ENCODE peak calls at places on chromosomes 2 and 18, in ten cellular contexts. P is NB4, W is tibial nerve, D is HCT116, C is H54, R is body of pancreas, H is endothelial cell of umbilical vein, T is prostate gland, L is transverse colon, V is A549. Z is an unnamed sample.

GRCh38 chr2:10775036-10775780 is 37.4 kb downstream of the PDIA6 start:
- DNase-seq in D (no peak), T (no peak), V (no peak), L (no peak), P (no peak), C (no peak), H (no peak), R (no peak), W (no peak), Z (no peak)

GRCh38 chr2:90209009-90209408 is 1517.5 kb downstream of the RPIA start:
- DNase-seq in L (no peak), W (no peak), V (no peak), P (no peak), H (no peak), C (no peak), T (no peak), D (no peak), R (no peak), Z (no peak)

GRCh38 chr2:240413813-240414429 is 21.5 kb upstream of the GPC1 start:
- DNase-seq in T (no peak), L (no peak), R (no peak), W (no peak), H (no peak), P (no peak), D (no peak), V (no peak), C (no peak), Z (no peak)

GRCh38 chr2:126945118-126945517 is 46.4 kb downstream of the TEX51 start:
- DNase-seq in V (no peak), L (no peak), T (no peak), C (no peak), W (no peak), H (no peak), P (no peak), R (no peak), D (no peak), Z (no peak)

GRCh38 chr2:77640924-77641323 is 118.7 kb upstream of the LRRTM4 start:
- DNase-seq in D (no peak), V (no peak), W (no peak), C (no peak), L (no peak), T (no peak), H (no peak), P (no peak), R (no peak), Z (no peak)

GRCh38 chr2:167946367-167946955 is 300.9 kb downstream of the STK39 start:
- DNase-seq in P (no peak), H (no peak), T (no peak), C (no peak), R (no peak), W (no peak), L (no peak), V (no peak), D (no peak), Z (no peak)

GRCh38 chr18:48802543-48803428 is 148.0 kb downstream of the SMAD7 start:
- DNase-seq in V (no peak), L (peak), D (no peak), W (no peak), R (peak), T (no peak), H (no peak), P (no peak), C (no peak), Z (no peak)

GRCh38 chr2:239157766-239158165 is 243.1 kb downstream of the HDAC4 start:
- DNase-seq in D (peak), T (peak), P (no peak), W (no peak), C (peak), V (peak), H (peak), L (peak), R (peak), Z (no peak)

GRCh38 chr2:113390133-113390849 is 47.2 kb upstream of the ZNG1B start:
- DNase-seq in T (peak), H (peak), L (peak), C (peak), P (peak), V (peak), R (peak), W (peak), D (peak), Z (no peak)

GRCh38 chr2:237429761-237430160 is 15.8 kb upstream of the COL6A3 start:
- DNase-seq in P (no peak), C (no peak), L (no peak), H (no peak), W (no peak), T (no peak), R (no peak), V (no peak), D (no peak), Z (no peak)

GRCh38 chr2:238947243-238947760 is 99.4 kb downstream of the TWIST2 start:
- DNase-seq in T (no peak), C (no peak), R (no peak), P (no peak), H (no peak), D (no peak), V (no peak), W (no peak), L (no peak), Z (no peak)

GRCh38 chr2:31967790-31968189 is 43.0 kb downstream of the MEMO1 start:
- DNase-seq in D (no peak), H (no peak), P (no peak), R (no peak), L (no peak), T (no peak), W (no peak), C (no peak), V (no peak), Z (no peak)

GRCh38 chr2:45765847-45766254 is 114.4 kb downstream of the PRKCE start:
- DNase-seq in H (no peak), D (no peak), R (peak), C (no peak), P (peak), V (no peak), T (peak), L (peak), W (no peak), Z (no peak)

GRCh38 chr2:148616696-148617095 is 27.9 kb upstream of the EPC2 start:
- DNase-seq in W (no peak), C (no peak), D (no peak), V (no peak), H (no peak), L (no peak), T (no peak), P (no peak), R (no peak), Z (no peak)

GRCh38 chr2:148613231-148614023 is 31.1 kb upstream of the EPC2 start:
- DNase-seq in H (no peak), L (no peak), V (no peak), R (no peak), T (no peak), C (no peak), D (no peak), P (no peak), W (no peak), Z (no peak)

GRCh38 chr2:148614024-148614331 is 30.6 kb upstream of the EPC2 start:
- DNase-seq in W (peak), P (peak), L (no peak), C (no peak), T (no peak), D (no peak), V (no peak), H (peak), R (no peak), Z (no peak)

GRCh38 chr2:148615446-148615845 is 29.1 kb upstream of the EPC2 start:
- DNase-seq in C (no peak), D (no peak), W (no peak), L (no peak), R (no peak), V (no peak), H (peak), P (no peak), T (no peak), Z (no peak)

GRCh38 chr2:148614332-148615049 is 30.1 kb upstream of the EPC2 start:
- DNase-seq in H (peak), W (peak), C (peak), P (peak), D (peak), V (peak), R (peak), T (no peak), L (peak), Z (peak)
- TF ChIP-seq POLR2A in H (no peak), W (no peak), C (no peak), P (no peak), D (no peak), V (no peak), R (no peak), T (no peak), L (no peak), Z (peak)

GRCh38 chr18:73831688-73832087 is 315.9 kb downstream of the FBXO15 start:
- DNase-seq in T (no peak), D (no peak), H (no peak), C (no peak), L (no peak), V (no peak), W (no peak), P (no peak), R (no peak), Z (no peak)

GRCh38 chr18:73840319-73841065 is 307.1 kb downstream of the FBXO15 start:
- DNase-seq in W (no peak), R (no peak), T (no peak), C (no peak), P (no peak), V (no peak), H (no peak), L (no peak), D (no peak), Z (no peak)

GRCh38 chr18:73835656-73836055 is 312.0 kb downstream of the FBXO15 start:
- DNase-seq in W (no peak), V (no peak), H (no peak), T (no peak), C (no peak), L (no peak), R (no peak), D (no peak), P (no peak), Z (no peak)

GRCh38 chr18:73839441-73839840 is 308.2 kb downstream of the FBXO15 start:
- DNase-seq in W (no peak), V (no peak), R (no peak), C (no peak), T (no peak), H (no peak), L (no peak), D (no peak), P (peak), Z (no peak)

GRCh38 chr18:73835039-73835438 is 312.6 kb downstream of the FBXO15 start:
- DNase-seq in T (no peak), D (no peak), R (no peak), H (no peak), W (no peak), V (no peak), C (no peak), L (no peak), P (no peak), Z (no peak)
- TF ChIP-seq POLR2A in T (no peak), D (no peak), R (no peak), H (no peak), W (no peak), V (no peak), C (no peak), L (no peak), P (no peak), Z (no peak)

DNA sequence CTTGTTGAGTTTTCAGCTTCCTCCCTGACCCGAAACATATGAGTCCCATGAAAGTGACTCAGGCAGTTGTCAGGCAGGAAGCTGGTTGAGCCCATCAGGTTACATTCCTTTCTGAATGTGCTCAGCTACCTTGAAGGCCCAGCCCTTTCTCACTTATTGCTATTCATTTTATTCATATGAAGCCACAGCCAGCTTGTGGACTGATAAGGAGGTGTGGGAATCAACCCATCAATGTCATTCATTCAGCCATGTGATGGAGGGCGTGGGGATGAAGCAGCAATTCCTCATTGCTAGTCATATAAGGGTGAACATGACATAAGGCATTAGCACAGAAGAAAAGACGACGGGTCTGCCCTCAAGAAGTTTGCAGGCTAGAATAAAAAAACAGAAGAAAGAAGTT is 5.3 kb upstream of the VPS4B start:
- DNase-seq in V (no peak), P (no peak), W (no peak), R (no peak), H (no peak), T (no peak), D (peak), C (peak), L (peak), Z (no peak)
- TF ChIP-seq POLR2A in V (no peak), P (no peak), W (no peak), R (no peak), H (no peak), T (no peak), D (no peak), C (no peak), L (no peak), Z (no peak)

GRCh38 chr2:42834161-42834560 is 41.8 kb upstream of the HAAO start:
- DNase-seq in D (no peak), V (no peak), L (no peak), C (no peak), R (no peak), H (no peak), T (no peak), W (no peak), P (no peak), Z (no peak)

GRCh38 chr2:42840141-42840540 is 47.8 kb upstream of the HAAO start:
- DNase-seq in P (no peak), H (no peak), W (no peak), V (no peak), R (no peak), D (no peak), L (no peak), T (no peak), C (no peak), Z (no peak)

GRCh38 chr2:42832289-42832634 is 39.9 kb upstream of the HAAO start:
- DNase-seq in T (no peak), V (no peak), L (no peak), D (no peak), C (no peak), P (no peak), H (no peak), R (no peak), W (no peak), Z (no peak)

GRCh38 chr2:42838133-42838532 is 45.8 kb upstream of the HAAO start:
- DNase-seq in T (no peak), C (no peak), V (no peak), R (no peak), H (no peak), D (no peak), P (no peak), L (no peak), W (no peak), Z (no peak)

GRCh38 chr2:42835577-42836371 is 43.4 kb upstream of the HAAO start:
- DNase-seq in W (peak), H (peak), T (no peak), D (no peak), V (peak), P (peak), L (peak), R (no peak), C (peak), Z (no peak)
- TF ChIP-seq POLR2A in W (no peak), H (no peak), T (no peak), D (no peak), V (no peak), P (no peak), L (no peak), R (no peak), C (no peak), Z (no peak)

GRCh38 chr2:69013123-69013836 is at the start of gene ANTXR1:
- DNase-seq in L (peak), D (peak), H (peak), W (peak), C (peak), V (peak), T (peak), R (no peak), P (peak), Z (no peak)
- TF ChIP-seq POLR2A in L (peak), D (peak), H (no peak), W (peak), C (peak), V (peak), T (no peak), R (no peak), P (no peak), Z (no peak)

GRCh38 chr2:177254433-177255226 is 9.9 kb downstream of the NFE2L2 start:
- DNase-seq in P (peak), L (peak), D (peak), T (no peak), C (no peak), W (no peak), V (no peak), H (peak), R (peak), Z (no peak)

GRCh38 chr2:177251165-177251542 is 13.4 kb downstream of the NFE2L2 start:
- DNase-seq in T (no peak), L (no peak), P (no peak), D (no peak), C (no peak), V (no peak), W (no peak), R (no peak), H (no peak), Z (no peak)

GRCh38 chr2:177255227-177255601 is 9.3 kb downstream of the NFE2L2 start:
- DNase-seq in H (no peak), R (no peak), V (no peak), L (no peak), P (no peak), T (no peak), W (no peak), C (no peak), D (no peak), Z (no peak)

GRCh38 chr2:177253704-177254103 is 10.8 kb downstream of the NFE2L2 start:
- DNase-seq in D (no peak), L (no peak), V (no peak), P (no peak), T (no peak), H (no peak), R (no peak), C (no peak), W (no peak), Z (no peak)

DNA sequence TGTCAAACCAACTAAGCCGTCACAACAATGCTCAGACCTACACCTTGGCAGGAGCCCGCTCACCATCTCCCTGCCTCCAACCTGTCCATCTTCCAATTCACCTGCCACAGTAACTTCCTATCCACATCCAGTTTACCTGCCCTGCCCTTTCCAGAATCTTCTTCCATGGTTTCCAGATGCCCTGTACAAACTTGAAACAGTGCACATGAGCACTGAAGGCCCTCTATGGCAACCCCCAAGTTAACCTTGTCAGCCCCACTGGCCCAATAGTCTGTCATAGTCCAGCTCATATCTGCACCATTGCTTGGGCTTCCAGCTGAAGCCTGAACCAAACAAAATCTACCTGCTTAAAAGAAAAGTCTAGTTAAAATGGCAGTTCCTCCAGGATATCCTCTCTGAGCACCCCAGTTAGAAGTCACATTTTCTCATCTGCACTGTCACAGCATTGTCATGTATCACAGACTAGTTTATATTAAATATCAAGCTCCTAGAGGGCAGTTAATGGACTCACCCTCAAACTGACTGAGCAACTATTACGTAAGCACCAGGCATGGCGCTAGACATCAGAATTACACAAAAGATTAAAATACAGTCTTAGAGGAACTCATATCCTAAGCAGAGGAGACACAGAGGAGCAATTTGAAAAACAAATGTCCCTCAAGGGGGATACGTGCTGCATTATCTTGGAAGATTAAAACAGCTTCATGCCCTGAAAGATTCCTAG is 11.6 kb downstream of the NFE2L2 start:
- DNase-seq in T (no peak), V (no peak), C (no peak), R (no peak), D (no peak), W (no peak), P (peak), H (no peak), L (no peak), Z (no peak)
- TF ChIP-seq POLR2A in T (no peak), V (no peak), C (no peak), R (no peak), D (no peak), W (no peak), P (no peak), H (no peak), L (no peak), Z (no peak)

GRCh38 chr18:59359576-59359952 is 499 bp upstream of the LMAN1 start:
- DNase-seq in L (no peak), H (no peak), V (no peak), R (no peak), W (no peak), C (peak), P (no peak), D (no peak), T (no peak), Z (no peak)

GRCh38 chr18:59353079-59353680 is 5.9 kb downstream of the LMAN1 start:
- DNase-seq in P (no peak), T (no peak), R (no peak), L (no peak), H (no peak), W (no peak), D (no peak), C (no peak), V (no peak), Z (no peak)

GRCh38 chr18:59354731-59355130 is 4.3 kb downstream of the LMAN1 start:
- DNase-seq in D (no peak), P (no peak), W (no peak), L (no peak), C (no peak), V (no peak), T (no peak), R (no peak), H (no peak), Z (no peak)

GRCh38 chr18:59357928-59358327 is 1.1 kb downstream of the LMAN1 start:
- DNase-seq in T (peak), P (peak), H (peak), V (no peak), W (no peak), L (no peak), R (peak), D (peak), C (peak), Z (no peak)

GRCh38 chr18:59358611-59359575 is at the start of gene LMAN1:
- DNase-seq in R (peak), P (peak), T (peak), D (peak), H (peak), L (peak), C (peak), W (peak), V (peak), Z (peak)
- TF ChIP-seq POLR2A in R (peak), P (peak), T (peak), D (peak), H (peak), L (no peak), C (peak), W (no peak), V (peak), Z (peak)

DNA sequence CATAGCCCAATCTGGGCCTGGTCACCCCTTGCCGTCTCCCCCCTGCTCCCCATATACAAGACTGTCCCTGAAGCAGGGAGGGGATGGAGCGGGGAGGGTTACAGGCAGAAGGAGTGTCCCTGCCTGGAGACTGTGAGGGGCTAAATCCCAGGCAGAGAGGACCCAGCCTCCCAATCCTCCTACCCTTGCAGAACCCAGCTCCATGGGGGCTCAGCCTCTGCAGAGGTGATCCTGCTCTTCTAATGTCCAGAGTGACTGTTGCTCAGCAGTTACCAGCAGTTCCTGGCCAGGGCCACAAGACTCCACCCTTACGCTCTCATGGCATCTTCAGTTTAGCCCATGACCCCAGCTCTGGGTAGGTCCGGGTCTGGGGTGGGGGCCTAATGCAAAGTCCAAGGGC is 58.1 kb downstream of the COA5 start:
- DNase-seq in D (no peak), L (no peak), T (no peak), W (no peak), P (no peak), H (no peak), C (no peak), R (no peak), V (no peak), Z (no peak)
- TF ChIP-seq POLR2A in D (no peak), L (no peak), T (no peak), W (no peak), P (no peak), H (no peak), C (no peak), R (no peak), V (no peak), Z (no peak)

Z was measured in GM12892.